ENCODE peak calls at places on chromosomes 11 and 22, in nine cellular contexts. C is ascending aorta; N is H7; L is Peyer's patch; Y is fibroblast of pulmonary artery; D is fibroblast of lung; R is CD8-positive, alpha-beta memory T cell; U is Karpas-422; X is HAP-1. B is an unnamed sample.

GRCh38 chr22:44667829-44668189 is 34.2 kb upstream of the PRR5 start:
- DNase-seq in X (no peak), D (no peak), N (peak), C (no peak), L (peak), U (no peak), Y (no peak), R (peak), B (no peak)

GRCh38 chr11:32062540-32062939 is 28.3 kb upstream of the RCN1 start:
- DNase-seq in L (no peak), X (no peak), R (no peak), C (no peak), N (no peak), D (no peak), Y (no peak), U (no peak), B (no peak)

GRCh38 chr11:104823638-104824037 is 74.6 kb downstream of the CASP12 start:
- DNase-seq in N (no peak), R (no peak), D (no peak), X (no peak), C (no peak), L (no peak), U (no peak), Y (no peak), B (no peak)

GRCh38 chr22:24789516-24789915 is 15.0 kb upstream of the PIWIL3 start:
- DNase-seq in N (no peak), X (no peak), L (no peak), U (no peak), Y (no peak), C (no peak), R (no peak), D (no peak), B (no peak)

GRCh38 chr11:133519560-133519959 is 12.7 kb downstream of the OPCML start:
- DNase-seq in N (no peak), L (no peak), C (no peak), Y (no peak), R (no peak), X (no peak), U (no peak), D (no peak), B (no peak)

GRCh38 chr11:130827697-130828377 is 88.4 kb downstream of the SNX19 start:
- DNase-seq in D (peak), C (peak), R (no peak), U (peak), L (no peak), X (no peak), N (peak), Y (peak), B (peak)

GRCh38 chr22:47816121-47816915 is 1053.9 kb downstream of the TBC1D22A start:
- DNase-seq in D (no peak), R (no peak), X (no peak), Y (no peak), C (no peak), U (no peak), L (no peak), N (no peak), B (no peak)

GRCh38 chr22:27154717-27155116 is 497.3 kb downstream of the MIAT start:
- DNase-seq in X (no peak), U (no peak), C (no peak), R (no peak), L (no peak), N (no peak), Y (no peak), D (no peak), B (no peak)

GRCh38 chr11:122344281-122344680 is 228.3 kb upstream of the BLID start:
- DNase-seq in X (no peak), U (no peak), L (no peak), Y (peak), D (peak), C (no peak), N (no peak), R (no peak), B (peak)

DNA sequence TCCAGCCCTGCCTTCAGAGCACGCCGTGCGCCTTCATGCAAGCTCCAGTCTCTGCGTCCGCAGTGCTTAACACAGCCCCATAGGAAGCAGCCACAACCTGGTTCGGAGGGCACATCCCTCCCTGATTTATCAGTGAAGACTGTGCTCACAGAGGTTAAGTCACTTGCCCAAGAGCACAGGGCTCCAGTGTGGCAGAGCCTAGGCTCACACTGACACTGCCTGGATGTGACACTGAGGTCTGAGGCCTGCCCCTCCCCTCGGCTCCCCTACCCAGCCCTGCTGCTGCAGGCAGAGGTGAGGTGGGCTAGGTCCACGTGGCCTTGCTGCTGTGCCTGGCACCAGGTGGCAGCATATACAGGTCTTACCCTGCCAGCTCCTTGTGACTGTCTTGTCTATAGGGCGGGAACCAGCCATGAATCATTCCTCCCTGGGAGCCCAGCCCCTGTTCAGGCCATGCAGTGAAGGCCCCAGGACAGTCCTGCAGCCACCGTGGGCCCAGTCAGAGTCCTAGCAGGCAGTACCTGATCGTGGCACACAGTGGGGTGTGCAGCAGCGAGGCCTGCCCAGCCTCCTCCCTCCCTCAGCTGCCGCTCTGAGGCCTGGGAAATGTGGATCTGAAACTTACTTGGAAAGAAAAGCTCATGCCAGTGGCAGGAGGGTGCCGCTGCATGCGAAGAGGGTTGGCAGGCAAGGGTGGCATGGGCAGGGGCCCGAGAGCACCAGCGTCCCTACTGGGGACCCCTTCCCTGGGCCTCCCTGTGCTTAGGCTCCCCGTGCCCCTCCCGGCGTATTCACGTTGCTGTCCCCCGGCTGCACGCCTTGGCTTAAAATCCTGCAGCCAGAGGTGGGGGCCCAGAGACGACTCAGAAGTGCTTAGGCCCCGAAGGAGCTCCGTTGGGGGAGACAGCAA is 1.2 kb upstream of the CERK start:
- DNase-seq in C (peak), Y (peak), N (peak), U (peak), X (no peak), L (no peak), D (peak), R (peak), B (no peak)
- H3K4me3 ChIP-seq in C (peak), Y (peak), N (peak), U (peak), X (peak), L (peak), D (peak), R (peak), B (peak)

GRCh38 chr11:60840711-60841430 is 1.0 kb upstream of the CCDC86 start:
- DNase-seq in U (no peak), D (peak), N (no peak), X (no peak), Y (peak), L (no peak), C (no peak), R (no peak), B (peak)
- H3K4me3 ChIP-seq in U (peak), D (no peak), N (no peak), X (no peak), Y (no peak), L (no peak), C (peak), R (peak), B (no peak)

GRCh38 chr11:92222701-92223100 is 1.9 kb upstream of the FAT3 start:
- DNase-seq in R (no peak), N (peak), Y (no peak), U (no peak), D (no peak), L (no peak), X (no peak), C (no peak), B (no peak)

GRCh38 chr11:92226331-92227232 is 2.0 kb downstream of the FAT3 start:
- DNase-seq in X (no peak), N (peak), Y (no peak), D (peak), L (no peak), U (no peak), C (peak), R (no peak), B (no peak)

GRCh38 chr11:92225206-92225562 is 566 bp downstream of the FAT3 start:
- DNase-seq in L (no peak), Y (peak), R (no peak), N (peak), U (no peak), D (no peak), X (no peak), C (no peak), B (no peak)

GRCh38 chr11:92225563-92226308 is 1.1 kb downstream of the FAT3 start:
- DNase-seq in R (no peak), L (no peak), Y (no peak), N (peak), C (peak), X (no peak), U (no peak), D (no peak), B (no peak)

GRCh38 chr11:92224394-92225205 is at the start of gene FAT3:
- DNase-seq in N (peak), L (no peak), Y (peak), R (no peak), C (peak), D (peak), U (no peak), X (no peak), B (peak)
- H3K4me3 ChIP-seq in N (peak), L (no peak), Y (peak), R (no peak), C (peak), D (peak), U (no peak), X (peak), B (peak)

GRCh38 chr11:74462009-74462408 is 5.3 kb downstream of the KCNE3 start:
- DNase-seq in U (no peak), C (peak), L (peak), R (no peak), Y (peak), X (no peak), N (peak), D (no peak), B (no peak)

GRCh38 chr11:74459584-74459983 is 7.8 kb downstream of the KCNE3 start:
- DNase-seq in Y (no peak), L (no peak), R (no peak), C (peak), X (no peak), D (no peak), U (no peak), N (no peak), B (no peak)

GRCh38 chr11:74462631-74463030 is 4.7 kb downstream of the KCNE3 start:
- DNase-seq in X (no peak), Y (no peak), L (no peak), C (peak), N (no peak), R (no peak), D (no peak), U (no peak), B (no peak)

GRCh38 chr11:74460065-74460464 is 7.3 kb downstream of the KCNE3 start:
- DNase-seq in Y (no peak), D (no peak), U (no peak), C (peak), N (no peak), R (no peak), L (no peak), X (no peak), B (no peak)

GRCh38 chr11:74460481-74461154 is 6.7 kb downstream of the KCNE3 start:
- DNase-seq in X (no peak), D (peak), C (peak), R (no peak), L (no peak), U (no peak), N (no peak), Y (peak), B (no peak)
- H3K4me3 ChIP-seq in X (no peak), D (no peak), C (no peak), R (no peak), L (no peak), U (no peak), N (no peak), Y (peak), B (no peak)

GRCh38 chr11:115759622-115760527 is 255.7 kb upstream of the CADM1 start:
- DNase-seq in U (no peak), R (no peak), C (no peak), Y (no peak), L (no peak), D (peak), N (peak), X (no peak), B (no peak)

GRCh38 chr11:115761348-115761747 is 257.1 kb upstream of the CADM1 start:
- DNase-seq in X (no peak), L (no peak), U (no peak), R (no peak), Y (no peak), N (no peak), C (no peak), D (no peak), B (no peak)

GRCh38 chr11:115761817-115762216 is 257.6 kb upstream of the CADM1 start:
- DNase-seq in X (no peak), N (no peak), L (no peak), U (no peak), C (no peak), Y (no peak), R (no peak), D (no peak), B (no peak)

GRCh38 chr11:115760921-115761320 is 256.7 kb upstream of the CADM1 start:
- DNase-seq in L (no peak), U (no peak), D (no peak), N (no peak), C (no peak), X (no peak), R (no peak), Y (no peak), B (no peak)

GRCh38 chr11:115760528-115760837 is 256.3 kb upstream of the CADM1 start:
- DNase-seq in N (no peak), R (no peak), Y (no peak), X (no peak), D (no peak), C (no peak), L (no peak), U (no peak), B (no peak)
- H3K4me3 ChIP-seq in N (peak), R (no peak), Y (no peak), X (no peak), D (peak), C (peak), L (peak), U (no peak), B (peak)

GRCh38 chr11:12680940-12681258 is 6.7 kb downstream of the TEAD1 start:
- DNase-seq in L (no peak), N (no peak), X (no peak), C (no peak), Y (no peak), D (no peak), U (no peak), R (no peak), B (no peak)

GRCh38 chr11:12680246-12680939 is 6.2 kb downstream of the TEAD1 start:
- DNase-seq in C (peak), D (peak), N (peak), L (peak), U (no peak), Y (peak), R (no peak), X (peak), B (peak)

GRCh38 chr11:12682730-12683500 is 8.7 kb downstream of the TEAD1 start:
- DNase-seq in U (no peak), L (no peak), X (no peak), Y (no peak), D (no peak), R (no peak), N (no peak), C (no peak), B (no peak)

GRCh38 chr11:12682288-12682687 is 8.1 kb downstream of the TEAD1 start:
- DNase-seq in X (no peak), C (no peak), N (no peak), R (no peak), Y (no peak), U (no peak), D (no peak), L (no peak), B (no peak)

GRCh38 chr11:12681462-12681861 is 7.2 kb downstream of the TEAD1 start:
- DNase-seq in Y (no peak), R (no peak), U (no peak), L (no peak), C (no peak), D (no peak), N (no peak), X (no peak), B (no peak)
- H3K4me3 ChIP-seq in Y (no peak), R (no peak), U (no peak), L (no peak), C (no peak), D (no peak), N (no peak), X (no peak), B (no peak)

GRCh38 chr22:23520875-23521441 is 59.1 kb downstream of the IGLL1 start:
- DNase-seq in C (peak), D (peak), X (no peak), N (peak), R (no peak), L (no peak), U (no peak), Y (peak), B (no peak)

GRCh38 chr22:23519442-23520177 is 60.5 kb downstream of the IGLL1 start:
- DNase-seq in Y (no peak), U (no peak), N (no peak), D (no peak), X (no peak), R (no peak), L (no peak), C (no peak), B (no peak)

GRCh38 chr22:23518381-23519187 is 61.5 kb downstream of the IGLL1 start:
- DNase-seq in R (no peak), N (no peak), X (no peak), L (no peak), Y (no peak), C (no peak), U (no peak), D (no peak), B (no peak)

GRCh38 chr22:23516304-23516703 is 63.8 kb downstream of the IGLL1 start:
- DNase-seq in R (no peak), L (no peak), U (no peak), N (no peak), X (no peak), C (no peak), D (no peak), Y (no peak), B (no peak)

GRCh38 chr22:23517804-23518380 is 62.2 kb downstream of the IGLL1 start:
- DNase-seq in L (no peak), R (no peak), Y (no peak), C (no peak), D (no peak), X (no peak), U (no peak), N (no peak), B (no peak)
- H3K4me3 ChIP-seq in L (no peak), R (no peak), Y (no peak), C (no peak), D (no peak), X (no peak), U (no peak), N (no peak), B (no peak)

GRCh38 chr11:9232482-9232881 is 32.7 kb downstream of the DENND5A start:
- DNase-seq in X (peak), R (no peak), Y (no peak), D (no peak), C (no peak), L (no peak), U (no peak), N (no peak), B (no peak)

GRCh38 chr11:9230291-9230690 is 34.9 kb downstream of the DENND5A start:
- DNase-seq in N (no peak), D (no peak), U (no peak), R (no peak), C (no peak), L (no peak), Y (no peak), X (no peak), B (no peak)

GRCh38 chr11:9228086-9228485 is 37.1 kb downstream of the DENND5A start:
- DNase-seq in L (no peak), Y (no peak), D (no peak), U (no peak), X (no peak), C (no peak), R (no peak), N (no peak), B (no peak)

GRCh38 chr11:9226514-9226913 is 38.6 kb downstream of the DENND5A start:
- DNase-seq in L (no peak), U (no peak), R (no peak), N (no peak), D (no peak), Y (no peak), C (no peak), X (no peak), B (no peak)

DNA sequence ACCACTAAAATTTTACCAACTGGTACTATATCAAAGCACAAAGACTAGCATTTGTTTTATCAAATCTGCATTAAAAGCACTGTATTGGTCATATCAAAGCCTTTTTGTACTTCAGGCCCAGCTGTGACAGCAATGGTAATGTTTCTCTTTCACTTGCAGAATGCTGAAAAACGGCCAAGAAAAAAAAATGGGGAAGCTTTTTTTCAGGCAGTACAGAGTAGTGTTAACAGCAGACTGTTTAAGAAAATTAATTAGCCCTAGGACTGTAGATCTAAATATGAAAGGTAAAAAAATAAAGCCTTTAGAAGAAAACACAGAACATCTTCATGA is 33.3 kb downstream of the DENND5A start:
- DNase-seq in Y (peak), N (peak), L (no peak), U (peak), R (no peak), D (peak), X (peak), C (no peak), B (no peak)
- H3K4me3 ChIP-seq in Y (peak), N (no peak), L (no peak), U (no peak), R (no peak), D (no peak), X (no peak), C (peak), B (no peak)

GRCh38 chr22:42985541-42985925 is 29.4 kb downstream of the PACSIN2 start:
- DNase-seq in X (no peak), N (no peak), Y (no peak), D (no peak), U (no peak), R (no peak), C (no peak), L (no peak), B (no peak)
- H3K4me3 ChIP-seq in X (no peak), N (no peak), Y (no peak), D (no peak), U (no peak), R (no peak), C (no peak), L (no peak), B (no peak)

B was measured in AG04450.